ENCODE peak calls at places on chromosomes 5 and 9, in nine cellular contexts. X is amniotic stem cell; T is brain microvascular endothelial cell; I is cardiac muscle cell; U is activated T-helper 1 cell treated with Interleukin-2 at 50 U/mL for 16 hours; O is cardiac fibroblast; K is H54; M is hypothalamus; P is CD8-positive, alpha-beta memory T cell. Z is an unnamed sample.

GRCh38 chr5:11780641-11781345 is 123.5 kb downstream of the CTNND2 start:
- DNase-seq in M (no peak), K (no peak), T (no peak), I (no peak), O (no peak), X (no peak), U (no peak), P (no peak), Z (no peak)

GRCh38 chr5:95786821-95787408 is 35.6 kb downstream of the GLRX start:
- DNase-seq in U (no peak), K (no peak), O (peak; percentile 78), P (no peak), I (no peak), X (no peak), M (no peak), T (no peak), Z (no peak)

GRCh38 chr5:53041740-53042139 is 52.6 kb downstream of the ITGA2 start:
- DNase-seq in P (no peak), K (no peak), U (no peak), O (no peak), I (no peak), M (no peak), X (no peak), T (no peak), Z (no peak)

GRCh38 chr5:1159341-1159675 is 42.1 kb upstream of the SLC6A19 start:
- DNase-seq in I (no peak), U (no peak), O (no peak), P (no peak), X (no peak), K (no peak), T (no peak), M (no peak), Z (no peak)

GRCh38 chr9:128554155-128554862 is 1.9 kb downstream of the SPTAN1 start:
- DNase-seq in U (no peak), M (no peak), T (peak; percentile 94), K (peak; percentile 93), I (peak; percentile 85), X (peak; percentile 80), O (peak; percentile 94), P (peak; percentile 14), Z (no peak)

GRCh38 chr5:181160144-181160754 is 12.9 kb downstream of the OR2V2 start:
- DNase-seq in K (no peak), X (peak; percentile 44), M (peak; percentile 54), O (peak; percentile 47), P (peak; percentile 75), U (peak; percentile 51), I (peak; percentile 12), T (peak; percentile 22), Z (peak; percentile 36)

GRCh38 chr9:68978501-68978900 is 35.4 kb downstream of the PRKACG start:
- DNase-seq in O (no peak), I (no peak), T (no peak), U (no peak), K (no peak), M (no peak), P (no peak), X (no peak), Z (no peak)

GRCh38 chr5:133840168-133840567 is 128.3 kb downstream of the C5orf15 start:
- DNase-seq in O (no peak), T (no peak), U (no peak), X (no peak), P (no peak), I (no peak), K (no peak), M (no peak), Z (no peak)

GRCh38 chr5:28473531-28474107 is 1435.2 kb upstream of the CDH9 start:
- DNase-seq in X (no peak), P (no peak), U (no peak), K (no peak), O (peak; percentile 18), M (no peak), T (peak; percentile 24), I (peak; percentile 8), Z (no peak)

GRCh38 chr9:87007711-87008360 is 60.5 kb upstream of the GAS1 start:
- DNase-seq in X (no peak), M (peak; percentile 1), K (no peak), T (no peak), I (no peak), O (peak; percentile 33), P (no peak), U (no peak), Z (no peak)

GRCh38 chr5:19584131-19584530 is 403.9 kb downstream of the CDH18 start:
- DNase-seq in M (no peak), P (no peak), I (no peak), O (no peak), U (no peak), K (no peak), T (no peak), X (no peak), Z (no peak)

GRCh38 chr5:78533356-78533755 is 115.2 kb downstream of the LHFPL2 start:
- DNase-seq in T (no peak), O (peak; percentile 64), K (no peak), P (no peak), X (no peak), M (no peak), I (no peak), U (no peak), Z (no peak)

GRCh38 chr5:116313366-116313765 is 228.5 kb downstream of the COMMD10 start:
- DNase-seq in T (no peak), I (no peak), X (no peak), P (no peak), O (no peak), M (no peak), K (no peak), U (no peak), Z (no peak)

GRCh38 chr9:122374885-122375420 is 4.1 kb downstream of the PTGS1 start:
- DNase-seq in K (no peak), X (peak; percentile 35), O (peak; percentile 88), P (no peak), T (peak; percentile 51), M (no peak), U (no peak), I (peak; percentile 48), Z (no peak)

GRCh38 chr9:18907927-18908625 is 124.9 kb downstream of the SAXO1 start:
- DNase-seq in M (no peak), O (no peak), I (no peak), X (no peak), T (no peak), P (no peak), U (no peak), K (no peak), Z (no peak)

GRCh38 chr9:21504894-21505293 is 22.8 kb upstream of the IFNE start:
- DNase-seq in K (no peak), O (no peak), M (no peak), I (no peak), U (no peak), X (no peak), P (peak; percentile 46), T (no peak), Z (no peak)

GRCh38 chr5:55070969-55071368 is 31.5 kb upstream of the GZMA start:
- DNase-seq in U (no peak), I (no peak), K (no peak), T (no peak), X (no peak), P (no peak), M (no peak), O (no peak), Z (no peak)

GRCh38 chr5:176803943-176804498 is 6.3 kb upstream of the UNC5A start:
- DNase-seq in M (no peak), T (peak; percentile 26), U (no peak), P (no peak), O (peak; percentile 35), X (no peak), K (peak; percentile 52), I (peak; percentile 86), Z (no peak)

GRCh38 chr9:76904661-76905457 is 1.1 kb downstream of the PRUNE2 start:
- DNase-seq in I (no peak), O (no peak), T (no peak), P (no peak), K (no peak), M (no peak), U (no peak), X (no peak), Z (no peak)

GRCh38 chr9:32376295-32376694 is 8.1 kb upstream of the ACO1 start:
- DNase-seq in P (no peak), K (no peak), O (no peak), T (no peak), I (no peak), M (no peak), U (no peak), X (no peak), Z (no peak)

GRCh38 chr5:178450121-178450631 is 140.0 kb downstream of the COL23A1 start:
- DNase-seq in I (no peak), X (no peak), M (no peak), K (no peak), T (no peak), O (no peak), U (no peak), P (no peak), Z (no peak)

GRCh38 chr5:153775923-153776322 is 262.8 kb downstream of the FAM114A2 start:
- DNase-seq in T (no peak), U (no peak), P (no peak), O (no peak), K (no peak), X (no peak), I (no peak), M (no peak), Z (no peak)

GRCh38 chr9:76927540-76928240 is 21.8 kb upstream of the PRUNE2 start:
- DNase-seq in K (no peak), M (no peak), O (peak; percentile 20), T (no peak), I (no peak), X (no peak), P (no peak), U (no peak), Z (no peak)

GRCh38 chr9:87118594-87118993 is 171.3 kb upstream of the GAS1 start:
- DNase-seq in U (no peak), X (no peak), T (no peak), P (no peak), K (no peak), I (no peak), M (no peak), O (no peak), Z (no peak)

GRCh38 chr5:38670878-38671277 is 114.4 kb upstream of the LIFR start:
- DNase-seq in M (no peak), K (no peak), O (peak; percentile 70), I (no peak), P (no peak), X (no peak), U (no peak), T (no peak), Z (no peak)

GRCh38 chr5:95823738-95824609 is 1.4 kb upstream of the GLRX start:
- DNase-seq in I (no peak), K (peak; percentile 61), T (peak; percentile 91), P (peak; percentile 75), O (peak; percentile 95), M (no peak), U (peak; percentile 58), X (peak; percentile 88), Z (peak; percentile 63)

GRCh38 chr9:70480405-70480980 is 66.0 kb upstream of the KLF9 start:
- DNase-seq in M (peak; percentile 15), P (no peak), I (no peak), O (peak; percentile 99), X (no peak), K (no peak), U (no peak), T (peak; percentile 92), Z (no peak)

GRCh38 chr9:79812507-79813261 is 240.9 kb downstream of the TLE4 start:
- DNase-seq in I (no peak), T (no peak), M (no peak), X (no peak), O (no peak), K (no peak), P (no peak), U (no peak), Z (peak; percentile 9)

GRCh38 chr9:91905958-91906585 is 44.0 kb downstream of the ROR2 start:
- DNase-seq in P (peak; percentile 66), K (peak; percentile 21), O (no peak), X (no peak), T (no peak), U (peak; percentile 21), I (peak; percentile 34), M (no peak), Z (peak; percentile 49)

GRCh38 chr9:130639119-130639485 is 25.3 kb upstream of the PRDM12 start:
- DNase-seq in O (no peak), T (no peak), X (no peak), K (no peak), U (no peak), P (no peak), M (no peak), I (no peak), Z (no peak)

GRCh38 chr5:41637424-41637823 is 127.0 kb upstream of the PLCXD3 start:
- DNase-seq in X (no peak), U (no peak), P (no peak), T (no peak), M (no peak), I (no peak), O (peak; percentile 17), K (no peak), Z (no peak)